ENCODE peak calls at places on chromosome 16, in seven cellular contexts. F is transverse colon, J is fibroblast of lung, W is MV-4-11, Z is ascending aorta, M is neural progenitor cell, C is GM23338. V is an unnamed sample.

GRCh38 chr16:48616571-48616970 is 6.6 kb upstream of the N4BP1 start:
- DNase-seq in F (no peak), J (no peak), W (no peak), Z (no peak), M (no peak), C (no peak), V (no peak)

GRCh38 chr16:89123831-89124100 is 30.1 kb downstream of the ACSF3 start:
- DNase-seq in F (no peak), J (no peak), W (no peak), Z (no peak), M (no peak), C (no peak), V (no peak)

GRCh38 chr16:27218756-27219155 is 15.4 kb downstream of the KDM8 start:
- DNase-seq in F (no peak), J (no peak), W (no peak), Z (no peak), M (no peak), C (no peak), V (no peak)

GRCh38 chr16:85515830-85516397 is 97.2 kb upstream of the GSE1 start:
- DNase-seq in F (no peak), J (no peak), W (no peak), Z (no peak), M (no peak), C (no peak), V (peak; percentile 67)

GRCh38 chr16:648071-648785 is 937 bp upstream of the WDR90 start:
- DNase-seq in F (peak; percentile 90), J (no peak), W (peak; percentile 43), Z (no peak), M (peak; percentile 62), C (peak; percentile 75), V (peak; percentile 83)

GRCh38 chr16:3266873-3267537 is 10.6 kb upstream of the MEFV start:
- DNase-seq in F (no peak), J (peak; percentile 64), W (peak; percentile 93), Z (no peak), M (peak; percentile 18), C (peak; percentile 66), V (peak; percentile 53)

GRCh38 chr16:88924834-88925539 is 52.0 kb downstream of the CBFA2T3 start:
- DNase-seq in F (no peak), J (peak; percentile 78), W (peak; percentile 31), Z (no peak), M (peak; percentile 61), C (peak; percentile 64), V (peak; percentile 87)

GRCh38 chr16:58709338-58709737 is 24.8 kb upstream of the SLC38A7 start:
- DNase-seq in F (no peak), J (no peak), W (peak; percentile 47), Z (no peak), M (no peak), C (no peak), V (no peak)

GRCh38 chr16:85715169-85716015 is 26.6 kb upstream of the GINS2 start:
- DNase-seq in F (no peak), J (peak; percentile 33), W (peak; percentile 74), Z (no peak), M (peak; percentile 63), C (peak; percentile 49), V (no peak)

GRCh38 chr16:14307623-14308356 is 236.7 kb downstream of the MRTFB start:
- DNase-seq in F (no peak), J (peak; percentile 34), W (no peak), Z (no peak), M (no peak), C (peak; percentile 21), V (peak; percentile 73)

GRCh38 chr16:67699265-67699664 is 19.9 kb downstream of the GFOD2 start:
- DNase-seq in F (no peak), J (no peak), W (no peak), Z (no peak), M (no peak), C (no peak), V (no peak)

GRCh38 chr16:77414752-77415231 is 20.0 kb downstream of the ADAMTS18 start:
- DNase-seq in F (no peak), J (peak; percentile 48), W (no peak), Z (no peak), M (no peak), C (no peak), V (no peak)

GRCh38 chr16:89581861-89582563 is 6.5 kb downstream of the CPNE7 start:
- DNase-seq in F (peak; percentile 43), J (peak; percentile 65), W (peak; percentile 21), Z (no peak), M (no peak), C (no peak), V (no peak)

V was measured in endodermal cell.